ENCODE peak calls at places on chromosome 2, in eight cellular contexts. P, T, H, Z, G, E, V and Q are unnamed samples.
A peak's percentile ranks its signal among the peaks of the same experiment; 100 is the strongest.

GRCh38 chr2:71546777-71547281 is 93.5 kb downstream of the DYSF start:
- DNase-seq in P (no peak), T (no peak), H (no peak), Z (no peak), G (no peak), E (no peak), V (no peak), Q (no peak)

GRCh38 chr2:178796079-178796677 is 11.0 kb downstream of the TTN start:
- DNase-seq in P (no peak), T (peak; percentile 4), H (peak; percentile 15), Z (peak; percentile 5), G (no peak), E (no peak), V (peak; percentile 55), Q (peak; percentile 74)

GRCh38 chr2:36352711-36353110 is 2.9 kb upstream of the CRIM1 start:
- DNase-seq in P (no peak), T (no peak), H (no peak), Z (no peak), G (no peak), E (no peak), V (no peak), Q (peak; percentile 78)

GRCh38 chr2:202079289-202079688 is 6.2 kb downstream of the KIAA2012 start:
- DNase-seq in P (no peak), T (no peak), H (no peak), Z (no peak), G (no peak), E (no peak), V (no peak), Q (no peak)

GRCh38 chr2:171146633-171147032 is 14.1 kb downstream of the TLK1 start:
- DNase-seq in P (peak; percentile 63), T (no peak), H (no peak), Z (no peak), G (no peak), E (no peak), V (no peak), Q (no peak)

GRCh38 chr2:45263147-45263546 is 253.9 kb upstream of the SIX2 start:
- DNase-seq in P (no peak), T (no peak), H (no peak), Z (no peak), G (no peak), E (no peak), V (no peak), Q (no peak)

GRCh38 chr2:105765415-105766299 is 20.9 kb downstream of the NCK2 start:
- DNase-seq in P (no peak), T (no peak), H (no peak), Z (no peak), G (no peak), E (no peak), V (no peak), Q (no peak)

GRCh38 chr2:164657129-164657528 is 35.8 kb upstream of the GRB14 start:
- DNase-seq in P (no peak), T (peak; percentile 13), H (peak; percentile 27), Z (peak; percentile 77), G (no peak), E (no peak), V (no peak), Q (peak; percentile 81)

GRCh38 chr2:160484859-160485520 is 8.6 kb downstream of the RBMS1 start:
- DNase-seq in P (no peak), T (no peak), H (no peak), Z (no peak), G (no peak), E (no peak), V (no peak), Q (no peak)

GRCh38 chr2:238242731-238243495 is 3.1 kb upstream of the HES6 start:
- DNase-seq in P (no peak), T (no peak), H (no peak), Z (no peak), G (peak; percentile 85), E (peak; percentile 50), V (no peak), Q (no peak)

GRCh38 chr2:45716915-45717314 is 65.4 kb downstream of the PRKCE start:
- DNase-seq in P (no peak), T (no peak), H (no peak), Z (no peak), G (no peak), E (no peak), V (no peak), Q (no peak)

GRCh38 chr2:127416486-127417001 is 1.7 kb upstream of the PROC start:
- DNase-seq in P (peak; percentile 71), T (no peak), H (no peak), Z (no peak), G (no peak), E (no peak), V (no peak), Q (no peak)

GRCh38 chr2:74735544-74735943 is 81.5 kb downstream of the SEMA4F start:
- DNase-seq in P (no peak), T (no peak), H (no peak), Z (no peak), G (no peak), E (no peak), V (no peak), Q (no peak)

GRCh38 chr2:145874466-145874865 is 1354.5 kb upstream of the ZEB2 start:
- DNase-seq in P (no peak), T (peak; percentile 16), H (no peak), Z (peak; percentile 7), G (no peak), E (no peak), V (no peak), Q (peak; percentile 79)

GRCh38 chr2:70708376-70709199 is 59.4 kb downstream of the ADD2 start:
- DNase-seq in P (no peak), T (no peak), H (no peak), Z (no peak), G (no peak), E (no peak), V (no peak), Q (no peak)

GRCh38 chr2:73516033-73516432 is 126.2 kb downstream of the NAT8 start:
- DNase-seq in P (no peak), T (no peak), H (no peak), Z (no peak), G (no peak), E (no peak), V (no peak), Q (peak; percentile 22)

GRCh38 chr2:186422226-186422625 is 63.8 kb upstream of the ZC3H15 start:
- DNase-seq in P (no peak), T (peak; percentile 66), H (peak; percentile 36), Z (peak; percentile 38), G (peak; percentile 30), E (peak; percentile 21), V (no peak), Q (peak; percentile 81)

GRCh38 chr2:238709961-238710360 is 137.9 kb upstream of the TWIST2 start:
- DNase-seq in P (no peak), T (peak; percentile 20), H (no peak), Z (no peak), G (no peak), E (no peak), V (no peak), Q (no peak)

GRCh38 chr2:37916512-37917082 is 8.5 kb upstream of the RMDN2 start:
- DNase-seq in P (no peak), T (peak; percentile 77), H (peak; percentile 97), Z (peak; percentile 78), G (peak; percentile 65), E (peak; percentile 47), V (no peak), Q (peak; percentile 95)

GRCh38 chr2:191540681-191541080 is 137.3 kb upstream of the NABP1 start:
- DNase-seq in P (no peak), T (no peak), H (no peak), Z (no peak), G (no peak), E (no peak), V (no peak), Q (no peak)

GRCh38 chr2:184597996-184598312 is 375 bp upstream of the ZNF804A start:
- DNase-seq in P (no peak), T (no peak), H (no peak), Z (no peak), G (no peak), E (no peak), V (no peak), Q (no peak)

GRCh38 chr2:170943041-170943440 is 14.0 kb downstream of the GORASP2 start:
- DNase-seq in P (no peak), T (no peak), H (no peak), Z (no peak), G (no peak), E (no peak), V (no peak), Q (no peak)

GRCh38 chr2:63465633-63466032 is 122.6 kb downstream of the WDPCP start:
- DNase-seq in P (no peak), T (no peak), H (no peak), Z (peak; percentile 14), G (no peak), E (no peak), V (no peak), Q (peak; percentile 20)

DNA sequence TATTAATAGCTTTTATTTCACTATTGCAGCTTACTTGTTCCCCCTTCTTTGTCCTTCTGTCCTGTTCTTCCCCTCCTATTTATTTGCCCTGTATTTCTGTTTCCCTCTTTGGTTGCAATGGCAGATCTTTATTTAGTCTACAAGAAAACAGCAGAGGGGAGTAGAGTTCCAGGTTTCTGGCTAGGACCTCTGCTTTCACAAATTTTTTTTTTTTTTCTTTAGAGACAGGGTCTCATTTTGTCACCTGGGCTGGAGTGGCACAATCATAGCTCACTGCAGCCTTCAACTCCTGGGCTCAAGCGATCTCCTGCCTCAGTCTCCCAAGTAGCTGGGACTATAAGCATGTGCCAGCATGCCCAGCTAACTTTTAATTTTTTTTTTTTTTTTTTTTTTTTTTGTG is 188.1 kb upstream of the SPRED2 start:
- DNase-seq in P (no peak), T (no peak), H (no peak), Z (no peak), G (no peak), E (no peak), V (no peak), Q (no peak)
- TF ChIP-seq CTCF in P (no peak), T (peak; percentile 25), H (peak; percentile 19), Z (no peak), G (no peak), E (no peak), V (no peak), Q (no peak)

GRCh38 chr2:203748331-203749126 is 42.1 kb downstream of the CD28 start:
- DNase-seq in P (no peak), T (no peak), H (no peak), Z (no peak), G (no peak), E (no peak), V (no peak), Q (no peak)
- H3K4me3 ChIP-seq in P (no peak overlapping the region), T (no peak overlapping the region), H (no peak overlapping the region), Z (no peak overlapping the region), G (no peak overlapping the region), E (no peak overlapping the region), V (no peak overlapping the region), Q (no peak overlapping the region)

DNA sequence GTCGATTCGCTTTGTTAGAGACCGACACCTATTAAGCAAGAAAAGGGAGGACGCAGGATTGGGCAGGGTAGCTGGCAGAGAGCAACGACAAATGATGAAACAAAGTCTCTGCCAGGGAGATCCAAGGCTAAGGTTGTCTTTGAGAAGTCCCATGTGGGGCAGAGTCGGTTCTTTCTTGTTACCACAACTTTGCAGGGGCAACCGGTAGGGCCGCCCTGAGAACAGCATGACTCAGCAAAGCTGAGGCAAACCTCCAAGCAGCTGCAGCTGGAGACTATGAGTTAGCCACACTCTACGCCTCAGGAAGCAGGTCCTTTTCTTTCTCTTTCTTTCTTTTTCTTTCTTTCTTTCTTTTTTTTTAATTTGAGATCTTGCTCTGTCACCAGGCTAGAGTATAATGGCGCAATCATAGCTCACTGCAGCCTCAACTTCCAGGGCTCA is 452.3 kb upstream of the ID2 start:
- DNase-seq in P (peak; percentile 95), T (peak; percentile 53), H (no peak), Z (no peak), G (peak; percentile 53), E (peak; percentile 57), V (peak; percentile 83), Q (peak; percentile 86)
- TF ChIP-seq CTCF in P (no peak), T (peak; percentile 29), H (no peak), Z (no peak), G (no peak), E (peak; percentile 11), V (no peak), Q (peak; percentile 12)

GRCh38 chr2:121283670-121284245 is 1.2 kb downstream of the TFCP2L1 start:
- DNase-seq in P (no peak), T (no peak), H (no peak), Z (no peak), G (no peak), E (no peak), V (no peak), Q (no peak)
- H3K4me3 ChIP-seq in P (no peak overlapping the region), T (no peak overlapping the region), H (no peak overlapping the region), Z (no peak overlapping the region), G (no peak overlapping the region), E (peak overlapping the region; percentile 66), V (no peak overlapping the region), Q (no peak overlapping the region)